ENCODE peak calls at places on chromosomes 5 and 9, in nine cellular contexts. Y is heart left ventricle, T is endothelial cell, G is tibial artery, V is epithelial cell of esophagus, H is nephron progenitor cell, I is A549, W is mammary epithelial cell, J is PC-9. N is an unnamed sample.

GRCh38 chr9:129313331-129313955 is 135.4 kb upstream of the IER5L start:
- DNase-seq in Y (peak; percentile 12), T (no peak), G (peak; percentile 61), V (no peak), H (no peak), I (no peak), W (no peak), J (no peak), N (peak; percentile 10)

GRCh38 chr5:76608833-76609232 is 14.4 kb downstream of the F2RL2 start:
- DNase-seq in Y (no peak), T (no peak), G (no peak), V (peak; percentile 41), H (no peak), I (no peak), W (no peak), J (no peak), N (no peak)

GRCh38 chr5:172543484-172544298 is 89.4 kb upstream of the SH3PXD2B start:
- DNase-seq in Y (peak; percentile 4), T (no peak), G (peak; percentile 29), V (no peak), H (no peak), I (no peak), W (no peak), J (no peak), N (no peak)

GRCh38 chr5:43891112-43891511 is 288.1 kb downstream of the NNT start:
- DNase-seq in Y (no peak), T (no peak), G (no peak), V (no peak), H (no peak), I (no peak), W (no peak), J (no peak), N (no peak)

GRCh38 chr9:114611516-114612271 is 603 bp downstream of the TMEM268 start:
- DNase-seq in Y (peak; percentile 52), T (peak; percentile 26), G (peak; percentile 80), V (peak; percentile 52), H (peak; percentile 79), I (peak; percentile 50), W (peak; percentile 46), J (no peak), N (peak; percentile 64)

GRCh38 chr5:171961117-171961516 is 45.3 kb downstream of the FBXW11 start:
- DNase-seq in Y (no peak), T (no peak), G (no peak), V (no peak), H (no peak), I (no peak), W (no peak), J (no peak), N (no peak)

GRCh38 chr5:9477537-9477936 is 68.3 kb downstream of the SEMA5A start:
- DNase-seq in Y (no peak), T (no peak), G (no peak), V (no peak), H (no peak), I (no peak), W (no peak), J (no peak), N (no peak)

GRCh38 chr5:102049517-102049916 is 246.6 kb downstream of the SLCO4C1 start:
- DNase-seq in Y (no peak), T (no peak), G (no peak), V (peak; percentile 9), H (no peak), I (no peak), W (no peak), J (no peak), N (no peak)

GRCh38 chr5:35598707-35599370 is 18.8 kb upstream of the SPEF2 start:
- DNase-seq in Y (no peak), T (no peak), G (no peak), V (peak; percentile 3), H (no peak), I (no peak), W (no peak), J (no peak), N (no peak)

GRCh38 chr9:137195525-137196220 is 4.9 kb downstream of the TPRN start:
- DNase-seq in Y (no peak), T (no peak), G (no peak), V (peak; percentile 30), H (no peak), I (no peak), W (no peak), J (peak; percentile 78), N (no peak)

DNA sequence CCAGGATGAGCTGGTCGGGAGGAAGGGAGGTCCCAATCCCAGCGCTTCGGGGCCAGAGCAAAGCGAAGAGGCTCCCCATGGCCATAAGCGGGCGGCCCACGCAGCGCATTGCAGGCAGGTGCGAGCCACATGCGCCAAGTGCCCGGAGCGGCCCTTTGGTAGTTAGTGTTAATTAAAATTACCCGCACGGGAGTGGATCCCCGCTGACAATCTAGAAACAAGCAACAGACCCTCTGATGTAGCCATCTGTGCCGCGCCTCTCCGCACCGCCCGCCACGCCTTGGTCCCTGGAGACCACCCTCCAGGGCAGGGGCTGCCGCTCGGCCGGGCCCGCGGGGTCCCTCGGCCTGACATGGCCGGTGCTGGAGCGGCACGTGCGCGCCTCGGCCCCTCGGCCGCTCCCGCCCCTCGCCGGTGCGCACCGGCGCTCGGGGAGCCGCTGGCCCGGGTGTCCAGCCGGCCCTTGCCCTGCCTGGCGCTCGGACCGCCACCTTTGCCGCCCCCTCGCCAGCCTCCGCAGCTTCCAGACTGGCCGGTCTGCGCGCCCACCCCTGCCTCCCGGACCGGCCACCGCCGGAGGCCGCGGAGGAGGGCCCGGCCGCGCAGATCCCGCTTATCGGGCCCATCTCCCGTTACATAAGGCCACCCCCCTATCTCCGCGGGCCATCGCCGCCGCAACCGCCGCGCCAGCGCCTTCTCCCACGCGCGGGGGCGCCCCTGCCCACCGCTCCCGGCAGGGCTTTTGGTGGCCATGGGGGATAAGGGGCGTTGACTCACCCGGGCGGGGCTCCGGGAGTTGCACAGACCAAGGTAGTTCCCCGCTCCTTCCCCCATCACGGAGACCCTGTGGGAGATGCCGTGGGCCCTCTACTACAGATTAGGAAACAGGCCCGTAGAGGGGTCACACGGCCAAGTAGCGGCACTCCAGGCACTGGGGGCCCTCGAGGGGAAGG is 1.9 kb upstream of the IL13 start:
- DNase-seq in Y (no peak), T (no peak), G (no peak), V (peak; percentile 24), H (peak; percentile 63), I (no peak), W (no peak), J (no peak), N (no peak)
- TF ChIP-seq CTCF in Y (no peak), T (no peak), G (peak; percentile 24), V (no peak), H (peak; percentile 6), I (no peak), W (peak; percentile 6), J (no peak), N (peak; percentile 21)

GRCh38 chr5:114449836-114450515 is 88.1 kb downstream of the KCNN2 start:
- DNase-seq in Y (peak; percentile 68), T (peak; percentile 74), G (peak; percentile 73), V (peak; percentile 60), H (peak; percentile 76), I (peak; percentile 57), W (peak; percentile 29), J (peak; percentile 38), N (peak; percentile 76)
- TF ChIP-seq CTCF in Y (peak; percentile 90), T (peak; percentile 65), G (peak; percentile 75), V (peak; percentile 88), H (peak; percentile 76), I (peak; percentile 78), W (peak; percentile 92), J (peak; percentile 76), N (peak; percentile 70)

DNA sequence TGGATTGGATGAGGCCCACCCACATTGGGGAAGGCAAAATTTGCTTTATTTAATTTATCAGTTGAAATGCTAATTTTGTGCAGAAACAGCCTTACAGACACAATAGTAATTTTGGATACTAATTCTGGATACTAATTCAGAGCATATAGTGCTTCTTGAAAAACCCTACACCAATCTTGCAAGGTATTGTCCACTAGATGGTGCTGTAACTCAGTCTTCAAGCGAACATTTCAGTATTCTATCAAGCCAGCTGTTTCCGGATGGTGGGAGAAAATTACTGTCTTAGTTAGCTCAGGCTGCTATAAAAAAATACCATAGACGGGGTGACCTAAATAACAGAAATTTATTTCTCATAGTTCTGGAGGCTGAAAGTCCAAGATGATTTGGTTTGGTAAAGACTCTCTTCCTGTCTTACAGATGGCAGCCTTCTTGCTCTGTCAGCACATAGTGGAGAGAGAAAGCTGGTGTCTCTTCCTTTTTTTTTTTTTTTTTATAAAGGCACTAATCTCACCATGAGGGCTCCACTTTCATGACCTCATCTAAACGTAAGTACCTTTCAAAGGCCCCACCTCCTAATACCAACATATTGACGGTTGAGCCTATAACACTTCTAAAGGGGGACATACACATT is 1306.5 kb upstream of the CDH9 start:
- DNase-seq in Y (no peak), T (peak; percentile 32), G (no peak), V (peak; percentile 77), H (peak; percentile 9), I (no peak), W (peak; percentile 38), J (no peak), N (no peak)
- TF ChIP-seq CTCF in Y (peak; percentile 36), T (peak; percentile 85), G (peak; percentile 21), V (peak; percentile 69), H (peak; percentile 59), I (peak; percentile 39), W (peak; percentile 69), J (peak; percentile 84), N (peak; percentile 53)

GRCh38 chr9:24245988-24246387 is 299.7 kb downstream of the IZUMO3 start:
- DNase-seq in Y (no peak), T (no peak), G (no peak), V (peak; percentile 57), H (peak; percentile 3), I (no peak), W (peak; percentile 17), J (no peak), N (no peak)
- TF ChIP-seq CTCF in Y (peak; percentile 28), T (peak; percentile 57), G (no peak), V (peak; percentile 50), H (peak; percentile 54), I (no peak), W (peak; percentile 61), J (peak; percentile 62), N (no peak)

DNA sequence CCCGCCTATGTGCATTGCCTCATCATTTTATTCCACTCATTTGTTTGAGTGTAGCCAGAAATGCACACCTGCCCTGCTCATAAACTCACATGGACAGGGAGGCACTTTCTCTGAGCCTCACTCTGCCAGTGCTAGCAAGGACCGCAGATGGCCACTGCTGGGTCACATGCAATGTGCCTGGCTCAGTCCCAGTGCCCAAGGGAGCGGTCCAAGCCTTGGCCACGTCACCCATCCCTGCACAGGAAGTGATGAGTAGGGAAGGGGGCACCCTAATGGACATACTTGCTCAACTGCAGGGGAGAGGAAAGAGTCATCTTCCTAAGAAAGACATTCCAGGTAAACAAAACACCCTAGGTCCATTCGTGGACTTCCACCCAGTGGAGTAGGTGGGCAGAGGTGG is 630.9 kb downstream of the IRX1 start:
- DNase-seq in Y (no peak), T (no peak), G (no peak), V (peak; percentile 22), H (no peak), I (no peak), W (peak; percentile 5), J (no peak), N (no peak)
- TF ChIP-seq CTCF in Y (no peak), T (no peak), G (no peak), V (no peak), H (no peak), I (no peak), W (no peak), J (no peak), N (no peak)

GRCh38 chr5:126492939-126493338 is 69.7 kb downstream of the GRAMD2B start:
- DNase-seq in Y (no peak), T (no peak), G (no peak), V (peak; percentile 39), H (no peak), I (no peak), W (no peak), J (no peak), N (no peak)
- TF ChIP-seq CTCF in Y (peak; percentile 57), T (no peak), G (peak; percentile 9), V (peak; percentile 40), H (no peak), I (peak; percentile 22), W (peak; percentile 34), J (no peak), N (peak; percentile 26)

GRCh38 chr9:134419684-134420076 is 93.4 kb downstream of the RXRA start:
- DNase-seq in Y (no peak), T (peak; percentile 38), G (no peak), V (no peak), H (no peak), I (peak; percentile 78), W (no peak), J (no peak), N (no peak)
- TF ChIP-seq CTCF in Y (peak; percentile 17), T (peak; percentile 33), G (no peak), V (peak; percentile 40), H (peak; percentile 38), I (peak; percentile 30), W (peak; percentile 31), J (peak; percentile 61), N (no peak)

N was measured in dorsolateral prefrontal cortex.